ENCODE peak calls at places on chromosomes 5 and 9, in seven cellular contexts. M is transverse colon, U is SK-N-SH, H is ovary, O is sigmoid colon, K is A549, J is H1. V is an unnamed sample.

GRCh38 chr5:28165116-28165515 is 1126.7 kb upstream of the CDH9 start:
- DNase-seq in U (no peak), J (no peak), K (no peak), O (no peak), H (no peak), M (no peak), V (no peak)

GRCh38 chr5:20023686-20024085 is 35.7 kb upstream of the CDH18 start:
- DNase-seq in U (no peak), H (no peak), M (no peak), K (no peak), O (no peak), J (no peak), V (no peak)

GRCh38 chr5:133714161-133714915 is 102.0 kb upstream of the FSTL4 start:
- DNase-seq in H (no peak), O (no peak), M (no peak), J (no peak), K (no peak), U (peak; percentile 74), V (no peak)

GRCh38 chr5:151949909-151950308 is 25.3 kb upstream of the GLRA1 start:
- DNase-seq in K (no peak), O (no peak), M (no peak), J (no peak), U (no peak), H (no peak), V (no peak)

GRCh38 chr5:9429691-9430215 is 116.1 kb downstream of the SEMA5A start:
- DNase-seq in O (no peak), K (no peak), M (no peak), U (no peak), H (no peak), J (no peak), V (no peak)

GRCh38 chr5:85484982-85485574 is 1100.4 kb upstream of the EDIL3 start:
- DNase-seq in H (no peak), U (no peak), J (no peak), K (no peak), O (no peak), M (no peak), V (no peak)

GRCh38 chr5:40569549-40570270 is 110.0 kb upstream of the PTGER4 start:
- DNase-seq in O (no peak), H (no peak), K (no peak), J (no peak), U (no peak), M (no peak), V (no peak)

GRCh38 chr5:19927919-19928318 is 60.1 kb downstream of the CDH18 start:
- DNase-seq in J (no peak), K (no peak), H (no peak), M (no peak), U (peak; percentile 4), O (no peak), V (no peak)

GRCh38 chr5:150464554-150465012 is 15.0 kb upstream of the RPS14 start:
- DNase-seq in K (no peak), H (peak; percentile 87), M (no peak), O (peak; percentile 81), U (no peak), J (peak; percentile 59), V (no peak)

GRCh38 chr5:77358566-77359205 is 133.4 kb downstream of the WDR41 start:
- DNase-seq in M (no peak), K (no peak), J (no peak), U (no peak), H (no peak), O (no peak), V (no peak)

DNA sequence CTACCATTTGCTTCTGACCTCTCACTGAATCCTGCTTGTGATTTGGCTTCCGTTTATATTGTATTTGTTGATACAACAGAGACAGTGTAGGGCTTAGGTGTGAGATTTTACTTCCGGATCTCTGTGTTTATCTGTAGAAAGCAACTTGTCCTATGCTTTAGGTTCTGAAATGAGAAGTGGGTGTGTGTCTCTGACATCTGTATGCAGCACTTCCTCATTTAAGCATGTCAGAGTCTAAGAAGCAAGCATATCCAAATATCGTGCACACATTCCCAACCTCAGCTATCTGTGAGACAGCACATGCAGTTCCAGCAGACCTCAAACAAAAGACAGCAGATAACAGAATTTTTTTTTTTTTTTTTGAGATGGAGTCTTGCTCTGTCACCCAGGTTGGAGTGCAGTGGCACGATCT is 16.3 kb downstream of the KLF9 start:
- DNase-seq in O (no peak), H (peak; percentile 6), U (no peak), M (no peak), K (no peak), J (no peak), V (no peak)
- TF ChIP-seq EP300 in O (no peak), H (no peak), U (no peak), M (peak; percentile 73), K (no peak), J (no peak), V (no peak)

GRCh38 chr5:55720188-55720703 is 8.1 kb upstream of the SLC38A9 start:
- DNase-seq in K (no peak), O (no peak), J (no peak), M (no peak), U (no peak), H (no peak), V (no peak)

GRCh38 chr5:55724276-55724675 is 12.2 kb upstream of the SLC38A9 start:
- DNase-seq in U (no peak), O (no peak), H (no peak), J (no peak), K (no peak), M (no peak), V (no peak)
- TF ChIP-seq EP300 in U (no peak), O (no peak), H (no peak), J (no peak), K (no peak), M (no peak), V (no peak)

DNA sequence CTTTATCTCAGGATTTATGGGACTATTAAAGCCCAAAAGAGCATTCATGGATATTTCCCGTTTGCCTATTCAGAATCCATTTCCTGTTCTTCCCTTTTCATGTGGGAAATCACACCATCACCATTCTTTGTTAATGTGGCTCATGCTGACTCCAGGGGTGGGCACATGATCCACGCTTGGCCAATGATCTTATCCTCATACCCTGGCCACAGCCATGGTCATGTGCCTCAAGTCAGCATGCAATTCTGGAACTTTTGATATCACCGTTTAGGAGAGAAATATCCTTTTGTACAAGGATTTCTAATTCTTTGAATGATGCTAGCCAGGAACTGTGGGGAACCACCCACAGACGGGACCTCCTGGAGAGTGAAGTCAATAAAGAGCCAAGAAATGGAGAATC is 272.2 kb downstream of the PRELID2 start:
- DNase-seq in O (no peak), J (no peak), H (no peak), U (no peak), K (no peak), M (no peak), V (no peak)
- TF ChIP-seq EP300 in O (no peak), J (no peak), H (no peak), U (no peak), K (no peak), M (no peak), V (no peak)

GRCh38 chr9:125246261-125246667 is 5.1 kb upstream of the HSPA5 start:
- DNase-seq in O (no peak), J (no peak), M (no peak), H (no peak), K (no peak), U (no peak), V (no peak)
- TF ChIP-seq EP300 in O (no peak), J (no peak), M (no peak), H (no peak), K (no peak), U (no peak), V (no peak)

GRCh38 chr5:118597448-118597847 is 390.9 kb downstream of the DTWD2 start:
- DNase-seq in H (no peak), O (no peak), U (no peak), M (no peak), K (no peak), J (no peak), V (no peak)
- TF ChIP-seq EP300 in H (no peak), O (no peak), U (no peak), M (no peak), K (no peak), J (no peak), V (no peak)

GRCh38 chr9:74172874-74173273 is 324.3 kb upstream of the RORB start:
- DNase-seq in U (no peak), M (no peak), K (no peak), O (no peak), H (no peak), J (no peak), V (no peak)
- TF ChIP-seq EP300 in U (no peak), M (no peak), K (no peak), O (no peak), H (no peak), J (no peak), V (no peak)

V was measured in stomach.